ENCODE peak calls at places on chromosome 14, in four cellular contexts. One of them, this sample, is unnamed.

GRCh38 chr14:65492277-65492676 is 79.7 kb downstream of the FUT8 start:
- DNase-seq in cardiac muscle cell: no peak
- DNase-seq in left colon: no peak
- DNase-seq in stimulated activated CD4-positive, alpha-beta T cell treated with anti-CD3 and anti-CD28 coated beads, Interleukin-1b, Interleukin-23, amount 100 ng/mL, for 1 hour: no peak
- DNase-seq in this sample: no peak

GRCh38 chr14:34120185-34120977 is 169.5 kb upstream of the EGLN3 start:
- DNase-seq in cardiac muscle cell: no peak
- DNase-seq in left colon: no peak
- DNase-seq in stimulated activated CD4-positive, alpha-beta T cell treated with anti-CD3 and anti-CD28 coated beads, Interleukin-1b, Interleukin-23, amount 100 ng/mL, for 1 hour: no peak
- DNase-seq in this sample: no peak

GRCh38 chr14:78340250-78340649 is 170.1 kb downstream of the NRXN3 start:
- DNase-seq in cardiac muscle cell: no peak
- DNase-seq in left colon: no peak
- DNase-seq in stimulated activated CD4-positive, alpha-beta T cell treated with anti-CD3 and anti-CD28 coated beads, Interleukin-1b, Interleukin-23, amount 100 ng/mL, for 1 hour: no peak
- DNase-seq in this sample: no peak

GRCh38 chr14:101813171-101813759 is 51.8 kb downstream of the PPP2R5C start:
- DNase-seq in cardiac muscle cell: no peak
- DNase-seq in left colon: no peak
- DNase-seq in stimulated activated CD4-positive, alpha-beta T cell treated with anti-CD3 and anti-CD28 coated beads, Interleukin-1b, Interleukin-23, amount 100 ng/mL, for 1 hour: no peak
- DNase-seq in this sample: no peak

GRCh38 chr14:95220663-95221231 is 63.4 kb upstream of the DICER1 start:
- DNase-seq in cardiac muscle cell: peak; percentile 66
- DNase-seq in left colon: no peak
- DNase-seq in stimulated activated CD4-positive, alpha-beta T cell treated with anti-CD3 and anti-CD28 coated beads, Interleukin-1b, Interleukin-23, amount 100 ng/mL, for 1 hour: no peak
- DNase-seq in this sample: no peak

GRCh38 chr14:32413967-32414640 is 85.0 kb downstream of the AKAP6 start:
- DNase-seq in cardiac muscle cell: peak; percentile 10
- DNase-seq in left colon: no peak
- DNase-seq in stimulated activated CD4-positive, alpha-beta T cell treated with anti-CD3 and anti-CD28 coated beads, Interleukin-1b, Interleukin-23, amount 100 ng/mL, for 1 hour: no peak
- DNase-seq in this sample: no peak

GRCh38 chr14:90732142-90732541 is 84.1 kb downstream of the TTC7B start:
- DNase-seq in cardiac muscle cell: no peak
- DNase-seq in left colon: no peak
- DNase-seq in stimulated activated CD4-positive, alpha-beta T cell treated with anti-CD3 and anti-CD28 coated beads, Interleukin-1b, Interleukin-23, amount 100 ng/mL, for 1 hour: no peak
- DNase-seq in this sample: peak; percentile 3

GRCh38 chr14:40123816-40124215 is 691.6 kb upstream of the FBXO33 start:
- DNase-seq in cardiac muscle cell: peak; percentile 1
- DNase-seq in left colon: no peak
- DNase-seq in stimulated activated CD4-positive, alpha-beta T cell treated with anti-CD3 and anti-CD28 coated beads, Interleukin-1b, Interleukin-23, amount 100 ng/mL, for 1 hour: no peak
- DNase-seq in this sample: no peak

GRCh38 chr14:50052517-50052916 is 63.9 kb downstream of the VCPKMT start:
- DNase-seq in cardiac muscle cell: no peak
- DNase-seq in left colon: no peak
- DNase-seq in stimulated activated CD4-positive, alpha-beta T cell treated with anti-CD3 and anti-CD28 coated beads, Interleukin-1b, Interleukin-23, amount 100 ng/mL, for 1 hour: no peak
- DNase-seq in this sample: no peak

GRCh38 chr14:90547968-90548367 is 151.1 kb downstream of the CALM1 start:
- DNase-seq in cardiac muscle cell: no peak
- DNase-seq in left colon: no peak
- DNase-seq in stimulated activated CD4-positive, alpha-beta T cell treated with anti-CD3 and anti-CD28 coated beads, Interleukin-1b, Interleukin-23, amount 100 ng/mL, for 1 hour: no peak
- DNase-seq in this sample: no peak

GRCh38 chr14:75022655-75023054 is 19.9 kb downstream of the EIF2B2 start:
- DNase-seq in cardiac muscle cell: no peak
- DNase-seq in left colon: no peak
- DNase-seq in stimulated activated CD4-positive, alpha-beta T cell treated with anti-CD3 and anti-CD28 coated beads, Interleukin-1b, Interleukin-23, amount 100 ng/mL, for 1 hour: no peak
- DNase-seq in this sample: no peak

GRCh38 chr14:64394423-64394822 is 6.3 kb downstream of the MTHFD1 start:
- DNase-seq in cardiac muscle cell: no peak
- DNase-seq in left colon: no peak
- DNase-seq in stimulated activated CD4-positive, alpha-beta T cell treated with anti-CD3 and anti-CD28 coated beads, Interleukin-1b, Interleukin-23, amount 100 ng/mL, for 1 hour: no peak
- DNase-seq in this sample: no peak

GRCh38 chr14:23660290-23661226 is 24.4 kb downstream of the DHRS2 start:
- DNase-seq in cardiac muscle cell: no peak
- DNase-seq in left colon: no peak
- DNase-seq in stimulated activated CD4-positive, alpha-beta T cell treated with anti-CD3 and anti-CD28 coated beads, Interleukin-1b, Interleukin-23, amount 100 ng/mL, for 1 hour: no peak
- DNase-seq in this sample: no peak

GRCh38 chr14:80664576-80664975 is 277.0 kb downstream of the CEP128 start:
- DNase-seq in cardiac muscle cell: peak; percentile 19
- DNase-seq in left colon: no peak
- DNase-seq in stimulated activated CD4-positive, alpha-beta T cell treated with anti-CD3 and anti-CD28 coated beads, Interleukin-1b, Interleukin-23, amount 100 ng/mL, for 1 hour: no peak
- DNase-seq in this sample: no peak

GRCh38 chr14:39492267-39492666 is 60.0 kb upstream of the FBXO33 start:
- DNase-seq in cardiac muscle cell: peak; percentile 85
- DNase-seq in left colon: no peak
- DNase-seq in stimulated activated CD4-positive, alpha-beta T cell treated with anti-CD3 and anti-CD28 coated beads, Interleukin-1b, Interleukin-23, amount 100 ng/mL, for 1 hour: no peak
- DNase-seq in this sample: no peak

GRCh38 chr14:94888108-94888507 is 118.2 kb upstream of the GSC start:
- DNase-seq in cardiac muscle cell: no peak
- DNase-seq in left colon: peak; percentile 75
- DNase-seq in stimulated activated CD4-positive, alpha-beta T cell treated with anti-CD3 and anti-CD28 coated beads, Interleukin-1b, Interleukin-23, amount 100 ng/mL, for 1 hour: no peak
- DNase-seq in this sample: no peak

GRCh38 chr14:48792376-48793024 is 793.7 kb downstream of the RPS29 start:
- DNase-seq in cardiac muscle cell: no peak
- DNase-seq in left colon: no peak
- DNase-seq in stimulated activated CD4-positive, alpha-beta T cell treated with anti-CD3 and anti-CD28 coated beads, Interleukin-1b, Interleukin-23, amount 100 ng/mL, for 1 hour: no peak
- DNase-seq in this sample: no peak

GRCh38 chr14:89959853-89960493 is 4.2 kb downstream of the TDP1 start:
- DNase-seq in cardiac muscle cell: no peak
- DNase-seq in left colon: no peak
- DNase-seq in stimulated activated CD4-positive, alpha-beta T cell treated with anti-CD3 and anti-CD28 coated beads, Interleukin-1b, Interleukin-23, amount 100 ng/mL, for 1 hour: no peak
- DNase-seq in this sample: no peak

GRCh38 chr14:42428996-42429395 is 822.3 kb downstream of the LRFN5 start:
- DNase-seq in cardiac muscle cell: no peak
- DNase-seq in left colon: no peak
- DNase-seq in stimulated activated CD4-positive, alpha-beta T cell treated with anti-CD3 and anti-CD28 coated beads, Interleukin-1b, Interleukin-23, amount 100 ng/mL, for 1 hour: no peak
- DNase-seq in this sample: no peak

This sample was measured in prostate gland.